ENCODE peak calls at places on chromosomes 7 and 10, in four cellular contexts. K, U, A and L are unnamed samples.

GRCh38 chr10:27242951-27243551 is 2.5 kb upstream of the ACBD5 start:
- DNase-seq in K (no peak), A (no peak), U (peak), L (peak)

GRCh38 chr7:76358053-76358477 is 726 bp downstream of the YWHAG start:
- DNase-seq in A (peak), U (no peak), K (peak), L (peak)

GRCh38 chr7:4689668-4690067 is 7.6 kb downstream of the FOXK1 start:
- DNase-seq in K (no peak), U (no peak), A (no peak), L (no peak)

GRCh38 chr7:25954395-25954794 is 197.6 kb upstream of the NFE2L3 start:
- DNase-seq in U (no peak), K (no peak), A (no peak), L (no peak)

GRCh38 chr7:44259547-44260457 is 59.0 kb downstream of the YKT6 start:
- DNase-seq in U (peak), A (no peak), K (no peak), L (no peak)

GRCh38 chr7:929311-929711 is 25.2 kb downstream of the ADAP1 start:
- DNase-seq in A (no peak), U (peak), K (peak), L (no peak)

GRCh38 chr7:66505531-66506451 is 122.9 kb upstream of the KCTD7 start:
- DNase-seq in U (no peak), A (peak), K (no peak), L (no peak)

GRCh38 chr10:14087585-14087984 is 243.1 kb downstream of the FRMD4A start:
- DNase-seq in K (no peak), A (no peak), U (no peak), L (no peak)

GRCh38 chr10:95651346-95652115 is 5.0 kb downstream of the ALDH18A1 start:
- DNase-seq in U (no peak), K (no peak), A (no peak), L (no peak)

GRCh38 chr7:101804642-101805401 is 12.6 kb upstream of the CUX1 start:
- DNase-seq in K (peak), A (peak), U (no peak), L (peak)

GRCh38 chr7:132049462-132050304 is 493.3 kb upstream of the PODXL start:
- DNase-seq in A (peak), U (peak), K (peak), L (peak)

GRCh38 chr10:513393-513792 is 176.1 kb downstream of the DIP2C start:
- DNase-seq in A (no peak), U (no peak), K (no peak), L (no peak)

GRCh38 chr10:17348111-17349008 is 106.0 kb downstream of the ST8SIA6 start:
- DNase-seq in K (no peak), A (peak), U (no peak), L (peak)

GRCh38 chr7:130758429-130759056 is 24.5 kb upstream of the KLF14 start:
- DNase-seq in K (no peak), A (peak), U (peak), L (peak)

GRCh38 chr10:70575874-70576802 is 26.4 kb downstream of the PRF1 start:
- DNase-seq in K (no peak), A (peak), U (peak), L (no peak)

DNA sequence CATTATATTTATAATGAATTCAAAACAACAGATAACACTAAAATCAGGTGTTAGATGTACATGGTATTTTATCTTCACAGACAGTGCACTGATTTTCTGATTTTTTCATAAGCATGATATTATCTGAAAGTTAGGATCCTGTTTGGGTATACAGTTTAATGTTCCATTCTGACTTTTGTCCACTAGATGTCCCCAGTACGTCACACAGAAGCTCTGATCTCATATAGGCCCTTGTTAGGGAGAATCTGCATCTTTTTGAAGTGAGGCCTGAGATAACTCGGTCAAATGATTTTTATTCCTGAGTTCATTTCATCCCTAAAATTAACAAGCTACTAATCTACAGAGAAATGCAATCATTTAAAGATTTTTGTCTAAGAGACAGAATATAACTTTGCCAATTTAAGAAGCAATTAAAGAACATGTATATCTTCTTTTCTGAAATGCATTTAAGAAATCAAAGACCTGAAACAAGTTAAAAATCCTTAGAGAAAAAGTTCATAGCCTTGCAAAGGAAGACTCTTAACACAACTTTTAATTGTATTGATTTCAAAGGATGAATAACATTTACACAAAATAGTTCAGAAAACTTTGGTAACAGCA is 72.0 kb upstream of the TES start:
- DNase-seq in U (peak), K (no peak), A (peak), L (peak)
- TF ChIP-seq ELF4 in U (no peak), K (no peak), A (no peak), L (no peak)

GRCh38 chr7:50449881-50450690 is at the start of gene FIGNL1:
- DNase-seq in K (peak), U (peak), A (peak), L (peak)

GRCh38 chr7:50450691-50451051 is 521 bp upstream of the FIGNL1 start:
- DNase-seq in U (no peak), A (no peak), K (peak), L (no peak)

GRCh38 chr7:50446542-50446960 is 3.6 kb downstream of the FIGNL1 start:
- DNase-seq in U (peak), K (no peak), A (no peak), L (no peak)

GRCh38 chr7:50448823-50449222 is 1.3 kb downstream of the FIGNL1 start:
- DNase-seq in A (no peak), U (no peak), K (no peak), L (no peak)

GRCh38 chr7:50449501-50449880 is 659 bp downstream of the FIGNL1 start:
- DNase-seq in U (no peak), K (no peak), A (no peak), L (no peak)
- TF ChIP-seq ELF4 in U (no peak), K (no peak), A (no peak), L (no peak)

GRCh38 chr10:123912466-123913201 is 21.0 kb upstream of the CPXM2 start:
- DNase-seq in U (no peak), K (no peak), A (no peak), L (no peak)

GRCh38 chr10:123916775-123917174 is 25.2 kb upstream of the CPXM2 start:
- DNase-seq in K (no peak), A (no peak), U (no peak), L (no peak)

GRCh38 chr10:123911866-123912265 is 20.3 kb upstream of the CPXM2 start:
- DNase-seq in K (no peak), A (no peak), U (no peak), L (no peak)

GRCh38 chr10:123909866-123910265 is 18.3 kb upstream of the CPXM2 start:
- DNase-seq in A (no peak), U (no peak), K (no peak), L (no peak)

DNA sequence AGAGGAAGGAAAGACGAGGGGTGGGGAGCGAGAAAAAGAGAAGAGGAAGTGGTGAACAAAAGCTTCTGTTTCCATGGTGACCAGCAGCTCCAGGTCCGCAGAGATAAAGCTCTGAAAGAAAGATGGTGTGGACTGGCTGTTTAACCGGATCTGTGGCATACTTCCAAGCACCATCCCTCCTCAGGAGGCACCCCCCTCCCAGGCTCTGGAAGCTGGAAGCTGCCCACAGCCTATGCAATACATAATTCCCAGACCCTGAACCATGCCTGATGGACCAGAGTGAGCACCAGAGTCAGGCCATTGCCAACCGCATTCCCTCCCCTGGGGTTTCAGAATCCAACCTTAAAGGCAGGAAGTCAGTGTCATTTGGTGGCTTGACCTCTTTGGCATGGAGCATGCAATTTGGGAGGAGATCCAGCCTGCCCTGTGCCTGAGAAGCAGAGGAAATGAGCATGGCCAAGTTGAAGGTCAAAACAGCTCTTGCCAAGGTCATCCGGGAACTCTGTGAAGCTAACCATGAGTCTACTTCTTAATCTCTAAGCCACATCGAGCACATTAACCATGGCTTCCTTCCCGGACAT is 22.2 kb upstream of the CPXM2 start:
- DNase-seq in K (no peak), U (no peak), A (no peak), L (no peak)
- TF ChIP-seq ELF4 in K (no peak), U (no peak), A (no peak), L (no peak)

DNA sequence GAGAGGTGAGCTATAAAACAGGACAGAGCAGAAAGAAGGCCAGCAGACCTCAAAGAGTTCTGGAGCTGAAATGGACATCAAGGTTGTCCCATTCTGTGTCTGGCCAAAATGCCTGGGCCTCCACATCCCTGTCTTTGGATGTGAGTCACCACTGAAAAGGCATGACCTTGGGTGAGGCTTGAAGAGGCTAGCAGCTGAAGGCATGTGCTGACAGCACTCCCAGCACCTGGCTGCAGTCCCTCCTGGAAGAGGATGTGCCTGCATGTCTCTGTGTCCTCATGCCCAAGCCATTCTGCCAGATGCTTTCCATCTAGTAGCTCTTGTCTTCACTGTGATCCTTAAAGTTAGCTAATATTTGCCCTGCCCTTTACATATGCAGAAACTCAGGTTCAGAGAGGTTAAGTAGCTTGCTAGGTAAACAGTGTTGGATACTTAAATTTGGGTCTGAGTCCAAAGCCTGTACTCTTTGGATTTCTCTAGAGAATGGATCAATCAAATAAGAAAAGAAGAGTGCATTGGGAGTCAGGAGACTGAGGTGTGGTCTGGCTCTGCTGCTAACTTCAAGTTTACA is 35.8 kb downstream of the HECW1 start:
- DNase-seq in A (no peak), K (no peak), U (no peak), L (no peak)
- TF ChIP-seq ELF4 in A (no peak), K (no peak), U (no peak), L (no peak)

GRCh38 chr7:144391014-144391413 is 12.5 kb downstream of the NOBOX start:
- DNase-seq in A (no peak), K (no peak), U (no peak), L (no peak)

GRCh38 chr7:144386741-144387140 is 16.8 kb downstream of the NOBOX start:
- DNase-seq in U (no peak), A (no peak), K (no peak), L (no peak)

GRCh38 chr7:144390481-144390880 is 13.0 kb downstream of the NOBOX start:
- DNase-seq in U (no peak), A (no peak), K (no peak), L (no peak)

GRCh38 chr7:144388950-144389349 is 14.5 kb downstream of the NOBOX start:
- DNase-seq in A (no peak), U (no peak), K (no peak), L (no peak)

DNA sequence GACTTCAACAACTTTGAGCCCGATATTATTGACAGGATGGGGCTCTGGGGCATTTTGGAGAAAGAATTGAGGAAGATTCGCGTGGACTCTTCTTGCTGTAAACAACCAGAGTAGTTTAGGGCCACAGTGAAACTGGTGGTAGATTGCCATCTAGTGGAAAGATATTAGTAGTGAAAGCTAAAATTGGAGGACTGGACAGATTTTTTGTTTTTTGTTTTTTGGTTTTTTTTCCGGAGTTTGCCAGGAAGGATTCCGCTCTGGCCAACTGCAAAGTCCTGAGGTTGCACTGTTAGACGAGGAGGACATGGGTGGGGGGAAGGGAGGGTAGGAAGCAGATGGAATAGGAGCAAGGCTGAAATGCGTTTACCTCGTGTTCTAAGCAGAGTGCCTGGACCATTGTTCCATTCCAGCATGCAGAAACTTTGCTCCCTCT is 11.7 kb downstream of the NOBOX start:
- DNase-seq in U (peak), K (no peak), A (peak), L (peak)
- TF ChIP-seq ELF4 in U (no peak), K (no peak), A (no peak), L (no peak)

DNA sequence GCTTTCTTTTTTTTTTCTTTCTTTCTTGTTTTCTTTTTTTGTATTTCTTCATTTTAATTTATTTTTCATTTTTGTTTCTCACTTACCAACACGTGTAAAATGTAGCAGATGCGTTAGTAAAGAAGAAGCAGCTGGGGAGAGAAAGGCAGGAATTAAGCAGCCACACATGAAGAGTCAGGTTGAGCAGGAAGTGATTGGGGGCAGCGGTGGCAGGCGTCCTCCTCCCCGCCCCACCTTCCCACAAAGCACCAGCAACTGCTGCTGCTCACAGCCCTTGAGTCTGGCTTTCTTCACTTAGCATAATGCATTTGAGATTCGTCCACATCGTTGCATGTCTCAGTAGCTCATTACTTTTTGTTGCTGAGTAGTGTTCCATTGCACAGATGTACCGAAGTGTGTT is 30.1 kb downstream of the ADRB1 start:
- DNase-seq in U (no peak), K (no peak), A (no peak), L (no peak)
- TF ChIP-seq ELF4 in U (no peak), K (no peak), A (no peak), L (no peak)